ENCODE peak calls at places on chromosome 14, in five cellular contexts. J is GM23338, V is psoas muscle, Y is progenitor cell of endocrine pancreas, T is GM12865. O is an unnamed sample.

GRCh38 chr14:24159777-24160498 is 1.1 kb upstream of the IRF9 start:
- DNase-seq in J (no peak), V (no peak), T (no peak), Y (no peak), O (no peak)

GRCh38 chr14:71764701-71765347 is 167.4 kb upstream of the RGS6 start:
- DNase-seq in J (no peak), Y (no peak), T (no peak), V (no peak), O (no peak)

GRCh38 chr14:104152246-104152575 is 13.8 kb downstream of the KIF26A start:
- DNase-seq in T (no peak), V (no peak), Y (no peak), J (no peak), O (no peak)

GRCh38 chr14:28101992-28102391 is 664.6 kb upstream of the FOXG1 start:
- DNase-seq in J (no peak), Y (no peak), T (no peak), V (no peak), O (no peak)

GRCh38 chr14:64948612-64949210 is 6.2 kb upstream of the GPX2 start:
- DNase-seq in V (no peak), J (no peak), Y (no peak), T (no peak), O (no peak)

GRCh38 chr14:35534130-35534883 is at the start of gene INSM2:
- DNase-seq in J (peak), Y (peak), V (no peak), T (peak), O (peak)

GRCh38 chr14:82410064-82410463 is 876.4 kb upstream of the SEL1L start:
- DNase-seq in V (no peak), T (no peak), J (no peak), Y (no peak), O (no peak)

GRCh38 chr14:103688906-103689902 is 26.0 kb downstream of the XRCC3 start:
- DNase-seq in J (no peak), V (no peak), Y (no peak), T (peak), O (no peak)

GRCh38 chr14:71117839-71118743 is 210.8 kb downstream of the PCNX1 start:
- DNase-seq in T (peak), V (no peak), J (peak), Y (no peak), O (no peak)

GRCh38 chr14:72607386-72608125 is 286.3 kb downstream of the DPF3 start:
- DNase-seq in Y (no peak), J (no peak), V (no peak), T (no peak), O (no peak)

GRCh38 chr14:65703996-65704395 is 291.5 kb downstream of the FUT8 start:
- DNase-seq in V (no peak), J (peak), Y (no peak), T (no peak), O (no peak)

GRCh38 chr14:31346097-31346496 is 74.3 kb downstream of the HEATR5A start:
- DNase-seq in T (no peak), V (no peak), Y (no peak), J (no peak), O (no peak)

GRCh38 chr14:20559461-20559904 is 1.4 kb downstream of the RNASE9 start:
- DNase-seq in T (no peak), Y (no peak), V (no peak), J (peak), O (no peak)

GRCh38 chr14:21168055-21168454 is 12.2 kb upstream of the OR5AU1 start:
- DNase-seq in T (peak), V (no peak), J (no peak), Y (no peak), O (peak)

GRCh38 chr14:53963491-53964227 is 7.0 kb upstream of the BMP4 start:
- DNase-seq in V (peak), T (no peak), J (peak), Y (peak), O (peak)

GRCh38 chr14:71290960-71291466 is 383.8 kb downstream of the PCNX1 start:
- DNase-seq in Y (no peak), T (peak), V (no peak), J (no peak), O (peak)

GRCh38 chr14:36424478-36425102 is 95.4 kb downstream of the NKX2-1 start:
- DNase-seq in Y (no peak), J (no peak), T (no peak), V (no peak), O (no peak)

GRCh38 chr14:106094654-106095189 is 568.3 kb downstream of the TMEM121 start:
- DNase-seq in T (no peak), Y (no peak), J (no peak), V (no peak), O (no peak)

GRCh38 chr14:26597136-26598080 is at the start of gene NOVA1:
- DNase-seq in V (peak), T (no peak), Y (peak), J (peak), O (no peak)

GRCh38 chr14:89004195-89004594 is 179.7 kb downstream of the TTC8 start:
- DNase-seq in J (no peak), T (no peak), V (no peak), Y (no peak), O (no peak)

GRCh38 chr14:67645414-67645813 is 25.7 kb downstream of the ARG2 start:
- DNase-seq in Y (no peak), T (no peak), J (no peak), V (no peak), O (no peak)

GRCh38 chr14:93186961-93187360 is 1.8 kb downstream of the LYSET start:
- DNase-seq in J (no peak), T (no peak), V (no peak), Y (no peak), O (no peak)

GRCh38 chr14:92471919-92472318 is 41.7 kb upstream of the RIN3 start:
- DNase-seq in T (no peak), V (no peak), Y (no peak), J (peak), O (no peak)

GRCh38 chr14:71551291-71551955 is 380.8 kb upstream of the RGS6 start:
- DNase-seq in J (no peak), T (peak), V (no peak), Y (no peak), O (no peak)

GRCh38 chr14:66508846-66509621 is 1.1 kb downstream of the GPHN start:
- DNase-seq in J (peak), V (peak), T (peak), Y (peak), O (peak)

GRCh38 chr14:59189281-59189821 is 884 bp downstream of the DAAM1 start:
- DNase-seq in T (peak), J (peak), Y (peak), V (peak), O (peak)

GRCh38 chr14:59187802-59188460 is 536 bp upstream of the DAAM1 start:
- DNase-seq in Y (no peak), T (peak), V (peak), J (peak), O (peak)

GRCh38 chr14:59189822-59190368 is 1.4 kb downstream of the DAAM1 start:
- DNase-seq in J (peak), Y (peak), V (peak), T (peak), O (peak)

GRCh38 chr14:59188461-59189280 is at the start of gene DAAM1:
- DNase-seq in V (peak), Y (peak), J (peak), T (peak), O (peak)

DNA sequence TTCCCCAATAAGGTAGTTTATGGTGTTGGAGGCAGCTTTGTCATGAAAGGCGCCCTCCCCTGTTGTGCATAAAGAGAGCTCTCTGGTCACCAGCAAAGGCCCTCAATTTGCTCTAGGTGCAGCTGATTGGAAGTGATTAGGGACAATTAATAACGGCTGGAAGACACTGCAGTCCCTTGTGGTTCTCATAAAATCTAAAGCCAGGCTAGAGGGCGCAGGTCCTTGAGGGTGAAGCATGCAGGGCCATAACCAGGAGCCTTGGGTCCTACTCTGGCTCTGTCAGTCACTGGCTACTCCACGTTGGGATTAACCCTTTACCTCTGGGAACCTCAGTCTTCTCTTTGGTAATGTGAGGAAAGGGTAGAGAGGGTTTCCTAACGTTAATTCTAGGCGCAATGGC is 1.9 kb downstream of the DAAM1 start:
- DNase-seq in V (no peak), Y (no peak), J (peak), T (peak), O (no peak)
- TF ChIP-seq CTCF in V (no peak), Y (peak), J (peak), T (peak), O (no peak)

DNA sequence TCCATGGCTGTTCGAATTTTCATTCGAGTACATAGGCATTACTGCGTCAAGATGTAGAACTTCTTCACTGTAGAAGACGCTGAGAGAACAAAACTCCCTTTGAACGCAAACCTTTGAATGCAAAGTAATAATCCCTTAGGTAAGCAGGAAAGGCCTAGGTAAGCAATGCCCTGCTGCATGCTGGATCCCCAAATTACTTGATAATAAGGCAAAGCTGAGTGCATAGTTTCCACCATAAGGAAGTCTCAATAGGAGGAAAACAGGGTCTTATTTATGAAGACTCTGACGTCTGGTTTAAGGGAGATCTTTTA is 10.0 kb upstream of the RTRAF start:
- DNase-seq in Y (no peak), J (no peak), V (no peak), T (no peak), O (no peak)
- TF ChIP-seq CTCF in Y (no peak), J (no peak), V (no peak), T (no peak), O (peak)

GRCh38 chr14:69475194-69475818 is 9.2 kb upstream of the PLEKHD1 start:
- DNase-seq in J (peak), Y (no peak), T (peak), V (no peak), O (peak)
- TF ChIP-seq CTCF in J (peak), Y (peak), T (peak), V (peak), O (peak)

DNA sequence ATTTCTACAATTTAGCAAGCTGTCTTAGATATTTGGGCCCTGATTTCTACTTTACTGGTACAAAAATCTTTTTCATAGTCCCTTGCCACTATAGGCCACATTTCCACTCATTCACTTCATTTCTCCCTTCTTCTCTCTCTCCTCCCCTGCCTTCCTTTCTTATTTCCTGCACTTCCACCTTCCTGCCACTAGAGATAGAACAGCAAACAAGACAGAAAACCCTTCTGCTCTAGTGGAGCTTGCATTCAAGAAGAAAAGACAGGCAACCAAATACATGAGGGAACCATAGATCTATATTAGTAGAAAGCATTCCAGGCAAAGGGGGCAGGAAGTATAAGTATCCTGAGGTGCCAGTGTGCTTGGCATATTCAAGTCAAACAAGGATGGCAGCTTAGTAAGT is 623.5 kb downstream of the FLRT2 start:
- DNase-seq in V (no peak), J (peak), T (no peak), Y (no peak), O (no peak)
- TF ChIP-seq CTCF in V (no peak), J (peak), T (no peak), Y (peak), O (no peak)

O was measured in activated CD8-positive, alpha-beta T cell treated with anti-CD3 and anti-CD28 coated beads for 36 hours.